ENCODE peak calls at places on chromosome 6, in five cellular contexts. Y, S, Q, M and G are unnamed samples.

GRCh38 chr6:45436544-45437440 is 59.1 kb upstream of the SUPT3H start:
- DNase-seq in Y (peak; percentile 88), S (no peak), Q (peak; percentile 76), M (no peak), G (no peak)

GRCh38 chr6:27795697-27796494 is 116.3 kb downstream of the OR2B2 start:
- DNase-seq in Y (peak; percentile 93), S (no peak), Q (peak; percentile 92), M (no peak), G (no peak)

GRCh38 chr6:105526198-105526872 is 123.5 kb upstream of the PREP start:
- DNase-seq in Y (no peak), S (no peak), Q (no peak), M (no peak), G (no peak)

GRCh38 chr6:35600659-35601125 is 88.0 kb upstream of the TULP1 start:
- DNase-seq in Y (no peak), S (no peak), Q (no peak), M (no peak), G (no peak)

GRCh38 chr6:39880521-39881048 is 53.7 kb downstream of the MOCS1 start:
- DNase-seq in Y (no peak), S (no peak), Q (no peak), M (no peak), G (no peak)

GRCh38 chr6:169183233-169183632 is 70.4 kb downstream of the THBS2 start:
- DNase-seq in Y (no peak), S (no peak), Q (no peak), M (no peak), G (no peak)

GRCh38 chr6:3742076-3742425 is 9.5 kb downstream of the PXDC1 start:
- DNase-seq in Y (no peak), S (no peak), Q (no peak), M (no peak), G (no peak)

GRCh38 chr6:133699986-133700385 is 188.9 kb upstream of the TCF21 start:
- DNase-seq in Y (no peak), S (no peak), Q (no peak), M (no peak), G (no peak)

GRCh38 chr6:134317471-134318131 is at the start of gene SGK1:
- DNase-seq in Y (peak; percentile 60), S (no peak), Q (no peak), M (peak; percentile 77), G (peak; percentile 84)

GRCh38 chr6:48826884-48827701 is 636.0 kb downstream of the MMUT start:
- DNase-seq in Y (peak; percentile 100), S (no peak), Q (peak; percentile 99), M (peak; percentile 64), G (no peak)

GRCh38 chr6:35788423-35788982 is 7.7 kb downstream of the CLPSL1 start:
- DNase-seq in Y (no peak), S (no peak), Q (no peak), M (no peak), G (no peak)

GRCh38 chr6:155913816-155914215 is 458.2 kb upstream of the NOX3 start:
- DNase-seq in Y (no peak), S (no peak), Q (no peak), M (no peak), G (no peak)

GRCh38 chr6:71412559-71412958 is 123.9 kb downstream of the OGFRL1 start:
- DNase-seq in Y (peak; percentile 72), S (peak; percentile 75), Q (no peak), M (no peak), G (no peak)

GRCh38 chr6:41505084-41506049 is 40.8 kb upstream of the FOXP4 start:
- DNase-seq in Y (peak; percentile 69), S (peak; percentile 86), Q (no peak), M (peak; percentile 38), G (peak; percentile 44)

GRCh38 chr6:74931567-74931966 is 274.3 kb downstream of the COL12A1 start:
- DNase-seq in Y (peak; percentile 52), S (no peak), Q (no peak), M (no peak), G (no peak)

GRCh38 chr6:142523485-142523884 is 221.7 kb downstream of the ADGRG6 start:
- DNase-seq in Y (no peak), S (no peak), Q (no peak), M (no peak), G (no peak)

GRCh38 chr6:170176621-170177382 is 114.1 kb downstream of the DLL1 start:
- DNase-seq in Y (no peak), S (no peak), Q (no peak), M (no peak), G (no peak)

GRCh38 chr6:52904562-52905279 is 4.8 kb downstream of the GSTA3 start:
- DNase-seq in Y (peak; percentile 34), S (no peak), Q (peak; percentile 16), M (no peak), G (no peak)

GRCh38 chr6:107563694-107564093 is 73.8 kb downstream of the SOBP start:
- DNase-seq in Y (no peak), S (no peak), Q (no peak), M (no peak), G (no peak)

GRCh38 chr6:44151348-44152108 is 7.1 kb upstream of the CAPN11 start:
- DNase-seq in Y (peak; percentile 51), S (peak; percentile 87), Q (peak; percentile 53), M (no peak), G (peak; percentile 29)

GRCh38 chr6:2498224-2498623 is 252.5 kb downstream of the MYLK4 start:
- DNase-seq in Y (peak; percentile 83), S (no peak), Q (peak; percentile 66), M (peak; percentile 82), G (no peak)

GRCh38 chr6:30238178-30238795 is 25.1 kb upstream of the TRIM26 start:
- DNase-seq in Y (peak; percentile 49), S (no peak), Q (no peak), M (no peak), G (no peak)

GRCh38 chr6:167401525-167402194 is 76.8 kb downstream of the TTLL2 start:
- DNase-seq in Y (no peak), S (no peak), Q (peak; percentile 23), M (no peak), G (no peak)

GRCh38 chr6:41367700-41368099 is 32.3 kb downstream of the NCR2 start:
- DNase-seq in Y (peak; percentile 60), S (no peak), Q (peak; percentile 49), M (peak; percentile 32), G (peak; percentile 24)

GRCh38 chr6:2231438-2231837 is 14.0 kb downstream of the GMDS start:
- DNase-seq in Y (peak; percentile 80), S (no peak), Q (peak; percentile 66), M (no peak), G (no peak)

GRCh38 chr6:51725155-51725554 is 362.3 kb downstream of the PKHD1 start:
- DNase-seq in Y (no peak), S (no peak), Q (no peak), M (no peak), G (no peak)

GRCh38 chr6:158017621-158018369 is 36.1 kb downstream of the SYNJ2 start:
- DNase-seq in Y (no peak), S (no peak), Q (no peak), M (no peak), G (no peak)

GRCh38 chr6:35496036-35496850 is 636 bp downstream of the TEAD3 start:
- DNase-seq in Y (peak; percentile 60), S (peak; percentile 72), Q (no peak), M (no peak), G (no peak)

GRCh38 chr6:130009148-130009547 is 9.2 kb upstream of the L3MBTL3 start:
- DNase-seq in Y (no peak), S (no peak), Q (no peak), M (no peak), G (no peak)

GRCh38 chr6:119865466-119866350 is 516.1 kb upstream of the MAN1A1 start:
- DNase-seq in Y (peak; percentile 75), S (no peak), Q (no peak), M (no peak), G (no peak)

GRCh38 chr6:161079566-161080262 is 88.1 kb downstream of the MAP3K4 start:
- DNase-seq in Y (peak; percentile 91), S (no peak), Q (peak; percentile 93), M (peak; percentile 77), G (no peak)

GRCh38 chr6:6701864-6702263 is 113.3 kb downstream of the LY86 start:
- DNase-seq in Y (no peak), S (no peak), Q (no peak), M (no peak), G (no peak)